ENCODE peak calls at places on chromosomes 11 and 22, in four cellular contexts. M, Y, P and N are unnamed samples.

GRCh38 chr11:36122715-36123114 is 166.5 kb downstream of the COMMD9 start:
- DNase-seq in M (no peak), Y (no peak), P (no peak), N (no peak)

GRCh38 chr11:36455658-36456111 is 54.4 kb downstream of the TRAF6 start:
- DNase-seq in M (no peak), Y (no peak), P (no peak), N (peak; percentile 35)

GRCh38 chr11:31921066-31921465 is 109.9 kb upstream of the PAX6 start:
- DNase-seq in M (no peak), Y (no peak), P (no peak), N (no peak)

GRCh38 chr22:31857247-31857646 is 87.1 kb upstream of the YWHAH start:
- DNase-seq in M (no peak), Y (peak; percentile 57), P (no peak), N (no peak)

GRCh38 chr22:39974065-39974464 is 13.9 kb downstream of the TMA7B start:
- DNase-seq in M (no peak), Y (no peak), P (no peak), N (no peak)

GRCh38 chr11:36034572-36035331 is 90.9 kb downstream of the LDLRAD3 start:
- DNase-seq in M (no peak), Y (no peak), P (no peak), N (peak; percentile 35)

GRCh38 chr22:42399315-42400271 is 32.6 kb downstream of the NFAM1 start:
- DNase-seq in M (no peak), Y (no peak), P (no peak), N (peak; percentile 81)

GRCh38 chr11:62839050-62840015 is at the start of gene WDR74:
- DNase-seq in M (peak; percentile 93), Y (peak; percentile 73), P (peak; percentile 91), N (peak; percentile 86)

GRCh38 chr11:32006799-32007388 is 84.0 kb upstream of the RCN1 start:
- DNase-seq in M (peak; percentile 11), Y (no peak), P (peak; percentile 13), N (peak; percentile 42)

GRCh38 chr22:36196254-36197064 is 5.2 kb downstream of the APOL4 start:
- DNase-seq in M (no peak), Y (no peak), P (no peak), N (no peak)

GRCh38 chr11:35619030-35619753 is 932 bp downstream of the FJX1 start:
- DNase-seq in M (no peak), Y (no peak), P (no peak), N (peak; percentile 71)

GRCh38 chr11:82523141-82523540 is 210.5 kb downstream of the FAM181B start:
- DNase-seq in M (no peak), Y (no peak), P (no peak), N (no peak)

GRCh38 chr11:30533445-30533947 is 52.7 kb downstream of the MPPED2 start:
- DNase-seq in M (no peak), Y (no peak), P (no peak), N (no peak)

GRCh38 chr11:62671604-62672528 is at the start of the genes LBHD1 and UQCC3:
- DNase-seq in M (no peak), Y (peak; percentile 34), P (peak; percentile 79), N (peak; percentile 88)

GRCh38 chr11:14773755-14774154 is 118.3 kb downstream of the CYP2R1 start:
- DNase-seq in M (no peak), Y (no peak), P (no peak), N (no peak)

GRCh38 chr11:2929880-2930704 is 872 bp upstream of the PHLDA2 start:
- DNase-seq in M (peak; percentile 11), Y (no peak), P (peak; percentile 53), N (peak; percentile 76)

GRCh38 chr22:43992331-43992821 is 31.7 kb upstream of the PARVB start:
- DNase-seq in M (no peak), Y (no peak), P (no peak), N (peak; percentile 33)

GRCh38 chr11:19651654-19652053 is 61.0 kb upstream of the NAV2 start:
- DNase-seq in M (no peak), Y (no peak), P (no peak), N (no peak)

GRCh38 chr11:58933661-58934060 is 5.6 kb upstream of the GLYATL1 start:
- DNase-seq in M (no peak), Y (no peak), P (no peak), N (no peak)

GRCh38 chr11:68120212-68121066 is 749 bp downstream of the CHKA start:
- DNase-seq in M (peak; percentile 32), Y (no peak), P (peak; percentile 47), N (peak; percentile 91)

GRCh38 chr11:114183041-114183511 is 113.1 kb upstream of the NNMT start:
- DNase-seq in M (no peak), Y (no peak), P (no peak), N (no peak)

GRCh38 chr11:129331871-129332274 is 43.8 kb upstream of the BARX2 start:
- DNase-seq in M (peak; percentile 11), Y (peak; percentile 64), P (peak; percentile 73), N (peak; percentile 77)

GRCh38 chr11:45149483-45150056 is 3.1 kb downstream of the PRDM11 start:
- DNase-seq in M (no peak), Y (no peak), P (no peak), N (no peak)

GRCh38 chr11:12175694-12176241 is 65.4 kb downstream of the MICAL2 start:
- DNase-seq in M (no peak), Y (no peak), P (no peak), N (no peak)

GRCh38 chr11:110455718-110456117 is 26.0 kb downstream of the FDX1 start:
- DNase-seq in M (peak; percentile 17), Y (no peak), P (no peak), N (no peak)

GRCh38 chr11:28243596-28243995 is 135.4 kb downstream of the METTL15 start:
- DNase-seq in M (no peak), Y (no peak), P (no peak), N (no peak)

GRCh38 chr11:104259121-104259610 is 95.2 kb upstream of the PDGFD start:
- DNase-seq in M (no peak), Y (no peak), P (no peak), N (no peak)

GRCh38 chr11:111459506-111460270 is 52.5 kb downstream of the BTG4 start:
- DNase-seq in M (no peak), Y (no peak), P (peak; percentile 37), N (peak; percentile 7)

GRCh38 chr11:6251990-6252473 is 7.6 kb upstream of the CCKBR start:
- DNase-seq in M (no peak), Y (no peak), P (no peak), N (no peak)

DNA sequence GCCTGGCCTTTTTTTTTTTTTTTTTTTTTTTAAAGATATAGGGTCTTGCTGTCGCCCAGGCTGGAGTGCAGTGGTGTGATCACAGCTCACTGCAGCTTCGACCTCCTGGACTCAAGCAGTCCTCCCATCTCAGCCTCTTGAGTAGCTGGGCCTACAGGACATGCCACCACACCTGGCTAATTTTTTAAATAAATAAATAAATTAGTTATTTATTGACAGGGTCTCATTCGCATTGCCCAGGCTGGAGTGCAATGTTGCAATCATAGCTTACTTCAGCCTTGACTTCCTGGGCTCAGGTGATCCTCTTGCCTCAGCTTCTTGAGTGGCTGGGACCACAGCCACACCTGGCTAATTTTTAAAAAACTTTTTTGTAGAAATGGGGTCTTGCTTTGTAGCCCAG is 10.5 kb downstream of the AP2A2 start:
- DNase-seq in M (no peak), Y (no peak), P (peak; percentile 58), N (no peak)
- TF ChIP-seq TCF12 in M (no peak), Y (no peak), P (no peak), N (no peak)

DNA sequence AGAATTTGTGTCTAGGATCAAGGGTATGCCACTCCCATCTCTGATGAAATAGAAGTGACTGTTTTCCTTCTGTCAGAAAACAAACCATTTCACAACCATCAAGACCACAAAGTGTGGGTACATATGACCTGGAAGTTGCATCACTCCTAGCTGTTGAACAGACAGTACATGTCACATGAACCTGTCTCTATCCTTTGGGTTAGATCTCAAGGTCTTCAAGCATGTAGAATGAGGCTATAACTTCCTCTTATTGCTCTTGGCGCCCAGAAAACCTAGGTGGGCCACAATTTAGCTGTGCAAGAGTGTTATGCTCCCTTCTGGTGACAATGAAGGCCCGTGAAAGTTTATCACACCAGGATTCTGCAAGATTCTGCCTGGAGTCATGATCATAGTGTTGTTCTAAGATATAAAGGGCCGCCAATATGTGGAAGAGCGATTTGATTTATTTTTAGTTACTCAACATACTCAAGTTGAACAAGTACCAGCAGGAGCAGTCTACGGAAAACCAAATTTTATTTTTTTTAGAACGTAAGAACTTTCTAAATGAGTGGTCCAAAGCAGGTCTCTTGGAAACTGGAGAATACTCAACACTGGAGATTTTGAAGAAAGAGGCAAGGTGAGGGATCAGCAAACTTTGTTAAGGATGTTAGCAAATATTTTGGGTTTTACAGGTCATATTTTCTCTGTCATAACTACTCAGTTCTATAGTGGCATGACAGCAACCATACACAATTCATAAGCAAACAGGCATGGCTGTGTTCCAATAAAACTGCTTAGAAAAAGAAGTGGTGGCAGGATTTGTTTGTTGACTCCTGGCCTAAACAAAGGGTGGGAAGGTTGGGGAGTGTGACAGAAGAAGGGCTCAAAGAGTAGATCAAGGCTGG is 101.8 kb downstream of the USP35 start:
- DNase-seq in M (no peak), Y (no peak), P (peak; percentile 97), N (no peak)
- TF ChIP-seq RAD21 in M (no peak), Y (no peak), P (no peak), N (no peak)

GRCh38 chr22:46578824-46579561 is 41.2 kb upstream of the GRAMD4 start:
- DNase-seq in M (no peak), Y (no peak), P (peak; percentile 64), N (peak; percentile 75)
- TF ChIP-seq TCF12 in M (no peak), Y (no peak), P (no peak), N (no peak)

DNA sequence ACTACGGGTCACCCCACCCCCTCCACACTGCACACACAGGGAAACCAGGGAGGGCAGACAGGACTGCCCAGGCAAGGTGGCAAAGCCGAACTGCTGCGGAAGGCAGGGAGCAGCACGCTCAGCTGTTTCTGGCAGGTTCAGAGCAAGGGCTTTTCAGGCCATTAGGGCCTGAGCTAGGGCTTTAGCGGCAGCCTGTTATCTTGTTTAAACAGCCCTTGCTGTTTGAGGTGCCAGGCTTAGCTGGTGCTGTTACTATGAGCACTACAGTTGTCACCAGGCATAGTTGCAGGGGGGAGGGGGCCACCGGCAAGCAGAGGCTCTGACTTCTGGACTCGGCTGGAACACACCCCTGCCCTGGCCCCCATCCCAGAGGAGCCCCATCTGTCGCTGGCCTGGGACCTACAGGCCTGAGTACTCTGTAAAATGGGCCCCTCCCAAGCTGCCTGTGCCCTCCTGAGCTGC is 34.9 kb downstream of the RSPH14 start:
- DNase-seq in M (no peak), Y (no peak), P (peak; percentile 39), N (no peak)
- TF ChIP-seq RAD21 in M (no peak), Y (no peak), P (no peak), N (no peak)

GRCh38 chr11:8242113-8242475 is 21.6 kb downstream of the LMO1 start:
- DNase-seq in M (no peak), Y (no peak), P (no peak), N (no peak)
- TF ChIP-seq TCF12 in M (no peak), Y (no peak), P (no peak), N (no peak)

GRCh38 chr11:48081151-48082010 is 101.0 kb downstream of the PTPRJ start:
- DNase-seq in M (no peak), Y (no peak), P (no peak), N (no peak)
- TF ChIP-seq RAD21 in M (no peak), Y (no peak), P (no peak), N (no peak)